ENCODE peak calls at places on chromosomes 16 and 17, in nine cellular contexts. P is stomach, I is suprapubic skin, T is Panc1, D is upper lobe of left lung, H is HCT116, Z is transverse colon, K is GM23338, G is HL-60. R is an unnamed sample.

GRCh38 chr16:22352119-22352518 is 22.3 kb downstream of the CDR2 start:
- DNase-seq in P (no peak), I (no peak), T (no peak), D (no peak), H (no peak), Z (no peak), K (no peak), G (no peak), R (no peak)

GRCh38 chr16:88349903-88350900 is 32.6 kb upstream of the ZNF469 start:
- DNase-seq in P (no peak), I (no peak), T (no peak), D (no peak), H (no peak), Z (no peak), K (no peak), G (no peak), R (no peak)

GRCh38 chr16:67268136-67268579 is 11.2 kb upstream of the PLEKHG4 start:
- DNase-seq in P (peak), I (no peak), T (no peak), D (peak), H (peak), Z (no peak), K (no peak), G (no peak), R (peak)

GRCh38 chr17:78473951-78474630 is 95.6 kb downstream of the PGS1 start:
- DNase-seq in P (no peak), I (no peak), T (no peak), D (no peak), H (no peak), Z (no peak), K (no peak), G (no peak), R (no peak)

GRCh38 chr17:16942141-16943031 is 29.5 kb downstream of the TNFRSF13B start:
- DNase-seq in P (no peak), I (peak), T (no peak), D (peak), H (no peak), Z (no peak), K (no peak), G (no peak), R (no peak)

GRCh38 chr17:29138184-29138955 is 41.8 kb downstream of the MYO18A start:
- DNase-seq in P (no peak), I (no peak), T (no peak), D (no peak), H (no peak), Z (no peak), K (no peak), G (no peak), R (no peak)

GRCh38 chr17:70040336-70040735 is 34.7 kb upstream of the KCNJ16 start:
- DNase-seq in P (no peak), I (no peak), T (no peak), D (no peak), H (no peak), Z (no peak), K (no peak), G (no peak), R (peak)

GRCh38 chr17:178292-179065 is 3.0 kb downstream of the DOC2B start:
- DNase-seq in P (no peak), I (no peak), T (no peak), D (no peak), H (no peak), Z (no peak), K (no peak), G (no peak), R (no peak)

GRCh38 chr16:4260360-4260759 is 12.5 kb downstream of the TFAP4 start:
- DNase-seq in P (peak), I (no peak), T (no peak), D (peak), H (no peak), Z (peak), K (no peak), G (no peak), R (no peak)

GRCh38 chr17:8912060-8912981 is 44.8 kb upstream of the PIK3R6 start:
- DNase-seq in P (no peak), I (no peak), T (no peak), D (no peak), H (no peak), Z (no peak), K (no peak), G (no peak), R (no peak)

GRCh38 chr17:73359987-73360410 is 48.2 kb upstream of the CDC42EP4 start:
- DNase-seq in P (peak), I (no peak), T (no peak), D (peak), H (peak), Z (peak), K (peak), G (no peak), R (no peak)

GRCh38 chr17:68291836-68292688 is 767 bp downstream of the ARSG start:
- DNase-seq in P (peak), I (peak), T (no peak), D (peak), H (peak), Z (peak), K (peak), G (peak), R (peak)

GRCh38 chr17:78316867-78317816 is 42.7 kb downstream of the SOCS3 start:
- DNase-seq in P (peak), I (no peak), T (no peak), D (peak), H (no peak), Z (peak), K (peak), G (peak), R (no peak)

GRCh38 chr16:30335598-30336474 is 19.3 kb downstream of the CD2BP2 start:
- DNase-seq in P (no peak), I (no peak), T (no peak), D (no peak), H (no peak), Z (peak), K (no peak), G (peak), R (no peak)

GRCh38 chr17:50338645-50339044 is 7.3 kb upstream of the XYLT2 start:
- DNase-seq in P (no peak), I (no peak), T (no peak), D (no peak), H (no peak), Z (no peak), K (no peak), G (no peak), R (no peak)

GRCh38 chr16:46859719-46860152 is 24.4 kb upstream of the GPT2 start:
- DNase-seq in P (peak), I (no peak), T (peak), D (peak), H (peak), Z (peak), K (peak), G (no peak), R (peak)

GRCh38 chr17:37820313-37821024 is 75.6 kb upstream of the HNF1B start:
- DNase-seq in P (no peak), I (no peak), T (no peak), D (no peak), H (no peak), Z (no peak), K (no peak), G (no peak), R (no peak)

GRCh38 chr17:38752930-38753506 is 477 bp downstream of the PSMB3 start:
- DNase-seq in P (no peak), I (no peak), T (no peak), D (peak), H (no peak), Z (no peak), K (no peak), G (no peak), R (no peak)

GRCh38 chr16:733382-734207 is 6.7 kb downstream of the HAGHL start:
- DNase-seq in P (no peak), I (no peak), T (no peak), D (no peak), H (no peak), Z (no peak), K (peak), G (no peak), R (no peak)

GRCh38 chr16:58037365-58038057 is 12.0 kb downstream of the MMP15 start:
- DNase-seq in P (no peak), I (no peak), T (no peak), D (no peak), H (no peak), Z (no peak), K (no peak), G (no peak), R (no peak)

GRCh38 chr16:57749872-57750452 is 14.4 kb downstream of the KATNB1 start:
- DNase-seq in P (no peak), I (no peak), T (no peak), D (no peak), H (no peak), Z (no peak), K (no peak), G (no peak), R (no peak)

GRCh38 chr17:50428831-50429424 is 2.9 kb downstream of the ACSF2 start:
- DNase-seq in P (no peak), I (no peak), T (no peak), D (peak), H (no peak), Z (peak), K (no peak), G (no peak), R (no peak)

GRCh38 chr17:17388657-17389496 is 85.7 kb downstream of the NT5M start:
- DNase-seq in P (no peak), I (no peak), T (no peak), D (peak), H (no peak), Z (no peak), K (no peak), G (no peak), R (no peak)

GRCh38 chr16:2464333-2464732 is 4.4 kb downstream of the TEDC2 start:
- DNase-seq in P (no peak), I (no peak), T (no peak), D (no peak), H (no peak), Z (no peak), K (no peak), G (no peak), R (no peak)

GRCh38 chr17:8503807-8504206 is 68.1 kb downstream of the NDEL1 start:
- DNase-seq in P (no peak), I (no peak), T (no peak), D (no peak), H (no peak), Z (no peak), K (no peak), G (no peak), R (no peak)

GRCh38 chr16:75010427-75010826 is 11.6 kb downstream of the ZNRF1 start:
- DNase-seq in P (no peak), I (no peak), T (no peak), D (no peak), H (no peak), Z (no peak), K (no peak), G (no peak), R (no peak)

GRCh38 chr17:81891303-81891552 is 158 bp downstream of the ALYREF start:
- DNase-seq in P (no peak), I (no peak), T (no peak), D (no peak), H (no peak), Z (no peak), K (no peak), G (no peak), R (no peak)

GRCh38 chr17:81888105-81888987 is 3.0 kb downstream of the ALYREF start:
- DNase-seq in P (no peak), I (no peak), T (no peak), D (no peak), H (no peak), Z (no peak), K (no peak), G (no peak), R (no peak)

GRCh38 chr17:81889602-81890001 is 1.8 kb downstream of the ALYREF start:
- DNase-seq in P (no peak), I (no peak), T (no peak), D (no peak), H (no peak), Z (no peak), K (no peak), G (no peak), R (no peak)

GRCh38 chr17:81890447-81891302 is 711 bp downstream of the ALYREF start:
- DNase-seq in P (no peak), I (no peak), T (no peak), D (no peak), H (no peak), Z (no peak), K (peak), G (peak), R (peak)

DNA sequence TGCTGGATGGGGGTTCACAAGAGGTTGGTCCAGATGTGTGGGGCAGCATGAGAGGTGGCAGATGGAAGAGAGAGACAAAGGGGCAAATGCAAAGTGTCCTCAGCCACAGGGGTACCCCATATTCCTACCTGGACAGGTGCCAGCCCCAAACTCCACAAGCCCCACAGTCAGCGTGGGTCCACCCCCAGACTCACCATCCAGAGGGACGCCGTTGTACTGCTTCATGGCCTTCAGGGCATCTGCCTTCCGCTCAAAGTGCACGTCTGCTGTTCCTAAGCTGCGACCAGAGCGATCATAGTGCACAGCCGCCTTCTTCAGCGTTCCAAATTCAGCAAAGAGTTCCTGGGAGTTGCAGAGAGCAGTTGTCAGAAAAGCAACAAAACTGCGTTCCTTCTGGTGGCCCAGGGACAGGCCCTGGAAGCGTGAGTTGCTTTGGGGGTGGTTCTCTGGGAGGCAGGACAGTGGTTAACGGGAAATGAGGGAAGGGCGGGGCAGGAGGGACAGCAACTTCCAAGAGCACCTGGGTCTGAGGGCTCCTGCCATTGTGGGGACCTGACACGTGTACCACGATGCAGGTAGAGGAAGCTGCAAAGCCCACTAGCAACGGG is 2.3 kb downstream of the ALYREF start:
- DNase-seq in P (no peak), I (no peak), T (no peak), D (no peak), H (no peak), Z (no peak), K (no peak), G (no peak), R (no peak)
- H3K4me3 ChIP-seq in P (no peak), I (no peak), T (no peak), D (no peak), H (no peak), Z (no peak), K (no peak), G (no peak), R (no peak)

GRCh38 chr17:67289174-67289876 is 44.3 kb upstream of the HELZ start:
- DNase-seq in P (peak), I (peak), T (no peak), D (peak), H (no peak), Z (peak), K (peak), G (no peak), R (peak)
- TF ChIP-seq POLR2AphosphoS5 in P (no peak), I (no peak), T (no peak), D (no peak), H (no peak), Z (no peak), K (no peak), G (no peak), R (no peak)

DNA sequence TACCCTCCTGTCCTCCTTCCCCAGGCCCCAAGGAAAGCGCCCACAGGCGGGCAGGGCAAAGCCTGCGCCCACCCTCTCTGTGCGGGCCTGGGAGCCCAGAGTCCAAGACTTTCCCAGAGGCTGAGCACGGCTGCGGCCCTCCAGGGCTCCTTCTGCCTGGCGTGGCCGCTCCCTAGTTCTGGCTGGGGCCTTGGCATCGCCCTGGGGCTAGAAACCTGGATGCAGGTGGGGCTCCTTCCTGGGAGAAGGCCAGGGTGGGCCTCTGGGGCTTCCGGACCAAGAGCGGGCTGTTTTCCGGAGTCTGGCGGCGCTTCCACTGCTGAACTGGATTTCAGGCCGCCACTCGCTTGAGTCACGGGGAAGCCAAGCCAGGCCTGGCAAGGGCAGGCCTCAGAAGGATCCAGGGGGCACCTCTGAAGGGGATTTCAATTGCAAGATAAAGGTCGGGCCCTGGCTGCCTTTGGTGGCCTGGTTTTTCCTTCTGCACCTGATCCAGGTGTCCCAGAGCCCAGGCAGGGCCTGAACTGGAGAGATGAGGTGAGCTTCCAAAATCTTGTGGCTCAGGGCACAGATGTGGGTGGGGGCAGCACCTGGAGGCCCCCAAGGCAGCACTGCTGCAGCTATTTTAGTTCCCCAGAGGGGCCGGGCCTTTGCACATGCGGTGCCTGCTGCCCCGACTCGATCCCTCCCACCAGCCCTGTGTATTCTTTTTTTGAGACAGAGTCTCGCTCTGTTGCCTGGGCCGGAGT is 227.4 kb downstream of the MRTFB start:
- DNase-seq in P (no peak), I (no peak), T (no peak), D (no peak), H (no peak), Z (no peak), K (no peak), G (no peak), R (no peak)
- H3K4me3 ChIP-seq in P (no peak), I (no peak), T (no peak), D (no peak), H (no peak), Z (no peak), K (no peak), G (no peak), R (no peak)

GRCh38 chr16:27208809-27209208 is 5.5 kb downstream of the KDM8 start:
- DNase-seq in P (no peak), I (no peak), T (no peak), D (no peak), H (no peak), Z (no peak), K (no peak), G (no peak), R (no peak)

GRCh38 chr16:27208081-27208692 is 4.9 kb downstream of the KDM8 start:
- DNase-seq in P (no peak), I (no peak), T (no peak), D (no peak), H (no peak), Z (no peak), K (no peak), G (no peak), R (no peak)

GRCh38 chr16:27210174-27210573 is 6.8 kb downstream of the KDM8 start:
- DNase-seq in P (no peak), I (no peak), T (no peak), D (no peak), H (no peak), Z (no peak), K (no peak), G (no peak), R (no peak)

GRCh38 chr16:27211026-27211425 is 7.7 kb downstream of the KDM8 start:
- DNase-seq in P (no peak), I (no peak), T (no peak), D (no peak), H (no peak), Z (no peak), K (no peak), G (no peak), R (no peak)

DNA sequence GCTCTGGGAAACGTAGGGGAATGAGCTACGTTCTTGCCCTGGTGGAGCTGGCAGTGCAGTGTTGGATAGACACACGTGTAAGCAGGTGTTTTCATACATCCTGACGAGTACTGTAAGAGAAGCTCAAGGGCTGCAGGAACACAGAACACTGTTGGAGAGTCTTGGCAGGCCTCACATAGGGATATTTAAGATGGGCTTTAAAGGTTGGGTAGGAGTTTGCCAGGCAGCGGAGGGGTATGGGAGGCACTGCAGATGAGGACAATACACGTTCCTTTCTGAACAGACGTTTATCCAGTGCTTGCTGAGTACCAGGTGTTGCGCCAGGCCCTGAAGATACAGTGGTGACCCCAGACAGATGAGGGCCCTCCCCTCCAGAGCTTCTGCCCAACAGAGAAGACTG is 6.3 kb downstream of the KDM8 start:
- DNase-seq in P (no peak), I (no peak), T (no peak), D (no peak), H (no peak), Z (no peak), K (no peak), G (no peak), R (no peak)
- TF ChIP-seq POLR2AphosphoS5 in P (no peak), I (no peak), T (no peak), D (no peak), H (no peak), Z (no peak), K (no peak), G (no peak), R (no peak)

GRCh38 chr17:45430006-45430737 is 2.5 kb downstream of the ARHGAP27 start:
- DNase-seq in P (no peak), I (no peak), T (no peak), D (no peak), H (no peak), Z (no peak), K (peak), G (no peak), R (no peak)
- H3K4me3 ChIP-seq in P (peak), I (peak), T (no peak), D (peak), H (no peak), Z (no peak), K (peak), G (no peak), R (no peak)

DNA sequence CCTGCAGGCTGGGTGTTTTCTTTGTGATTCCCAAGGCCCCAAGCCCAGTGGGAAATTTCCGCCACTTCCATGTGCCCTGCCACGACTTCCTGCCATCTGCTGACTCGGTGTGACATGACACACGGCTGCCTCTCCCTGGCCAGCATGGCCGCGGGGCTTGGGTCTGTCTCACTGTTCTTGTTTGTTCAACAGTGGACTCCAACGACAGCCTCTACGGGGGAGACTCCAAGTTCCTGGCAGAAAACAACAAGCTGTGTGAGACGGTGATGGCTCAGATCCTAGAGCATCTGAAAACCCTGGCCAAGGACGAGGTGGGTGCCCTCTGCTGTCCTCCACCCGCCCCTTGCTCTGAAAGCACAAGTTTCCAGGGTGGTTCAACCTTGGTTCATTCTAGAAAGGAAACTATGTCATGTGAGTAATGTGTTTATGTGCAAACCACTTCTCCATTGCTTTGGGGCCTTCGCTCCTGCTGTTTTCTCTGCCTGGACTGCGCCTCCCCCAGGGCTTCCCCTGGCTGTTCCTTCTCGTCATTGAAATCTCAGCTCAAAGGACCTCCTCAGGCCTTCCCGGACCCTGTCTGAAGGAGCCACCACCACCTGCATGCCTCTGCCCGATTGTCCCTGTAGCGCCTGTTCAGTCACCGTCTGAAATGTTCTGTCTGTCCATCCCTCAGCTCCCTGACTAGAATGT is 26.7 kb downstream of the KNOP1 start:
- DNase-seq in P (no peak), I (no peak), T (no peak), D (no peak), H (no peak), Z (no peak), K (no peak), G (peak), R (peak)
- TF ChIP-seq POLR2AphosphoS5 in P (no peak), I (no peak), T (no peak), D (no peak), H (no peak), Z (no peak), K (no peak), G (no peak), R (no peak)